ENCODE peak calls at places on chromosomes 4 and X, in nine cellular contexts. J, W, N, C, Y, I, X, V and F are unnamed samples.

GRCh38 chr4:82820689-82821088 is 22.1 kb upstream of the SCD5 start:
- DNase-seq in V (no peak), X (no peak), N (no peak), W (no peak), C (no peak), I (no peak), J (no peak), Y (no peak), F (no peak)

GRCh38 chr4:108173599-108174057 is 4.9 kb upstream of the LEF1 start:
- DNase-seq in C (no peak), X (no peak), V (no peak), N (no peak), W (no peak), J (no peak), Y (no peak), I (no peak), F (no peak)

GRCh38 chr4:106541253-106541652 is 172.7 kb upstream of the GIMD1 start:
- DNase-seq in J (no peak), Y (peak), I (no peak), N (peak), X (peak), C (no peak), V (no peak), W (peak), F (no peak)

GRCh38 chr4:75244325-75244724 is 269.9 kb downstream of the RCHY1 start:
- DNase-seq in V (no peak), Y (no peak), X (no peak), J (no peak), N (no peak), C (no peak), W (no peak), I (no peak), F (no peak)

GRCh38 chrX:103774070-103774642 is 2.5 kb upstream of the PLP1 start:
- DNase-seq in J (no peak), N (peak), I (no peak), X (peak), C (peak), Y (peak), V (peak), W (no peak), F (no peak)

GRCh38 chr4:109928327-109929045 is 15.8 kb downstream of the EGF start:
- DNase-seq in Y (no peak), I (no peak), C (no peak), N (no peak), X (no peak), W (no peak), J (no peak), V (no peak), F (no peak)

GRCh38 chr4:101337688-101338087 is 9.6 kb downstream of the PPP3CA start:
- DNase-seq in C (no peak), J (no peak), W (no peak), Y (peak), V (no peak), X (peak), N (no peak), I (no peak), F (no peak)

GRCh38 chr4:66688674-66689073 is 856.6 kb downstream of the CENPC start:
- DNase-seq in V (no peak), X (no peak), Y (peak), I (no peak), W (no peak), J (no peak), N (peak), C (peak), F (no peak)

GRCh38 chrX:31213941-31214340 is 142.1 kb upstream of the FTHL17 start:
- DNase-seq in W (no peak), C (peak), X (peak), J (peak), I (no peak), V (no peak), Y (peak), N (no peak), F (no peak)

GRCh38 chrX:136627381-136627780 is 20.6 kb upstream of the CD40LG start:
- DNase-seq in W (no peak), I (no peak), N (no peak), Y (no peak), X (no peak), J (no peak), C (no peak), V (no peak), F (no peak)

GRCh38 chrX:2388669-2389068 is 112.1 kb downstream of the DHRSX start:
- DNase-seq in Y (no peak), V (no peak), C (no peak), N (no peak), J (no peak), I (no peak), X (no peak), W (no peak), F (no peak)

GRCh38 chrX:2385224-2385623 is 115.6 kb downstream of the DHRSX start:
- DNase-seq in J (no peak), N (peak), X (peak), V (no peak), Y (peak), I (no peak), W (peak), C (no peak), F (no peak)

GRCh38 chrX:2389324-2389723 is 111.5 kb downstream of the DHRSX start:
- DNase-seq in N (no peak), I (no peak), V (no peak), J (no peak), C (no peak), X (no peak), W (no peak), Y (no peak), F (no peak)

GRCh38 chrX:2390754-2391153 is 110.0 kb downstream of the DHRSX start:
- DNase-seq in Y (no peak), I (no peak), J (no peak), N (no peak), W (no peak), C (no peak), V (no peak), X (no peak), F (no peak)

DNA sequence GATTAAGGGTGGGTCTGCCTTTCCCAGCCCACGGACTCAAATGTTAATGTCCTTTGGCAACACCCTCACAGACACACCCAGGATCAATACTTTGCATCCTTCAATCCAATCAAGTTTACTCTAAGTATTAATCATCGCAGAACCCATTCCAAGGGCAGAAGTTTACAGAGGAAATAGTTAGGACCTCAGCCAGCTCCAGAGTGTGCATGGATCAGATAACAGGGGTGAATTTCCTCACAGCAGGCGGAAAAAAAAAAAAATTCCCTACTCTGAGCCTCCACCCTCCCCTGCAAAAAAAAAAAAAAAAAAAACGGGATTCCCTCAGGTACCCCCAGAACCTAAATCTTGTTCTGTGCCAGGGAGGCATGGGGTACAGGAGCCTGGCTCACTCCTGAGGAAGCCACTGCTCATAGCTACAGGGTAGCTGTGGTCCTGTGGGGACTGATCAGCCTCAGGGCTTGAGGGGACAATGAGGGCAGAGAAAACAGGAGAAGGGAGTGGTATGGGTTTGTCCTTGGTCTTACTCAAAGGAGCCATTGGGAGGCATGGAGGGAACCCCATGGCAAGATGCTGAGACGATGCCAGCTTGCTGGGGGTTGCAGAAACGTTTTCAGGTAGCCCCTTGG is 113.0 kb downstream of the DHRSX start:
- DNase-seq in I (no peak), C (no peak), W (no peak), J (no peak), N (no peak), X (peak), V (no peak), Y (peak), F (no peak)
- TF ChIP-seq CTCF in I (no peak), C (no peak), W (no peak), J (no peak), N (no peak), X (no peak), V (no peak), Y (no peak), F (no peak)

GRCh38 chr4:138555584-138555983 is 313.4 kb upstream of the SLC7A11 start:
- DNase-seq in C (peak), N (no peak), J (no peak), Y (peak), X (peak), V (peak), W (no peak), I (no peak), F (peak)
- TF ChIP-seq CTCF in C (peak), N (peak), J (no peak), Y (peak), X (peak), V (peak), W (peak), I (no peak), F (peak)

GRCh38 chr4:184460495-184461285 is 13.7 kb downstream of the IRF2 start:
- DNase-seq in C (no peak), I (no peak), V (no peak), W (no peak), N (no peak), J (no peak), Y (no peak), X (no peak), F (no peak)
- TF ChIP-seq CTCF in C (peak), I (no peak), V (no peak), W (no peak), N (no peak), J (no peak), Y (no peak), X (no peak), F (no peak)

DNA sequence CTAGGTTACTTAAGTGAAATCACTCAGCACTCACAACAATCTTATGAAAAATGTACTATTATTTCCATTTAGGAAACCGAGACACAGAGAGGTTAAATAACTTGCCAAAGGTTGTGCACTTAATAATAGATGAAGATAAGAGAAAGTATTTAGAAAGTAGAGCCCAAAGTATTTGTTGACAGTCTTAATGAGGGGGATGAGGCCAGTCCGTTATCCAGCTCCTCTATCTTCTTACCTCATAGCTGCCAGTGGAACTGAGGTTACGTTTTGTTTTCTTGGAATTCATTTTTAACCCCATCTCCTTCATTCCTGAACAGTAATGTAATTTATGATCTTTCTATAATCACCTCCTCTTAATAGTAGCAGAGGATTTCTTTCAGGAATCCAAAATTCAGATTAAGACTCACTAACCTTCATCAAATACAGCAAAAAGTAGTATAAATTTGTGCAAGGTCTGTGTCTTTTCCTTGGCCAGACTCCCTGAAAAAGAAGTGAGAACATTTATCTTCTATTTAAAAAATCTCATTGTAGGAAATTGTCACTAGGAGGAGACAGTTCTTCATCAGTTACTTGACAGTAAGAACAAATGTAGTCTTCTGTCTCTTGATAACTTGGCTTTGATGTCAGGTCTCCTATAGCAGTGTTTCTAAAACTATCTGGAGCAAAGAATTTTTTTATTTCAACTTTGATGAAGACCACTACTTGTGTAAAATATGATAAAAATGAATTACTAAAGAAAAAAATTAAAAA is 35.5 kb downstream of the F8 start:
- DNase-seq in I (no peak), Y (no peak), N (no peak), J (no peak), C (peak), X (no peak), V (no peak), W (no peak), F (no peak)
- TF ChIP-seq CTCF in I (no peak), Y (peak), N (no peak), J (peak), C (peak), X (no peak), V (peak), W (no peak), F (no peak)

DNA sequence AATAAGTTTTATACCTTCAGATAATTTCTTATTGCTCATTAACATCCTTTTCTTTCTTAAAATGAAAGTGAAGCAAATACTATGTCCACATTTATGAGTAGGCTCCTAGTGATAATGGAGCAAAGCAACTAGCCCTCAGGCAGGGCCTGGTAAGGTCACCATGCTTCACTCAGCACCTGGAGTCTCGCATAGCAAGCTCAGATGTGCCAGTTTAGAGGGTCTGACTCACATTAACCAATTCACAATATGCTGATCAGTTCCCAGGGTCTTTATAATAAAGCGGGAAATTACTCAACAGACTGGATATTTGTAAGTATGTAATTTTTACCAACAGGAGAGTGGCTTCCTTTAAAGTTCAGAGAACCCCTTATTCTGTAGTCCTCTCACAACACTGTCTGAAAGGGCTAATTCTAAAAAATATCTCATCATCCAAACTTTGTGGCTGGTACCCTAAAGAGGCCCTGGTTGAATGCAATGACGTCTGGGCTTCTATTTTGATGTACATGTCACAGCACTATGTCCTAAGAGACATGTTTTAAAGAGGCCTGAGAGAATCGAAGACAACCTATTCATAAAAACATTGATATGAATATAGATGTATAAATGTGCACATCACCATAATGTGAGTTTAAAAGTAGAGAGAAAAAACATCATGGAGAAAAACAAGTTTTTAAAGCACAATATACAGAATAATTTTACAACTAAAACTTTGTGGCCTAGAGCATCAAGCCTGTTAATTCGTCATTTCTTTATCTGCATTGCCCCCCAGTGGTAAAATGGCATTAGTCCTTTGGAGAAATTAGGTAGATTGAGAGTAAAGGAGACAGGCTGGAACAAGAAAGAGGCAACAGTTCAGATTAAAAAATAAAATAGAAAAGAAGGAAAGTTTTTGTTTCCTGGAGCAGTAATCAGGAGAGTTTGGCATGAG is 44.3 kb downstream of the IL21 start:
- DNase-seq in I (no peak), V (peak), N (peak), C (peak), J (no peak), W (no peak), X (peak), Y (peak), F (peak)
- TF ChIP-seq CTCF in I (no peak), V (peak), N (peak), C (peak), J (peak), W (peak), X (peak), Y (peak), F (peak)

DNA sequence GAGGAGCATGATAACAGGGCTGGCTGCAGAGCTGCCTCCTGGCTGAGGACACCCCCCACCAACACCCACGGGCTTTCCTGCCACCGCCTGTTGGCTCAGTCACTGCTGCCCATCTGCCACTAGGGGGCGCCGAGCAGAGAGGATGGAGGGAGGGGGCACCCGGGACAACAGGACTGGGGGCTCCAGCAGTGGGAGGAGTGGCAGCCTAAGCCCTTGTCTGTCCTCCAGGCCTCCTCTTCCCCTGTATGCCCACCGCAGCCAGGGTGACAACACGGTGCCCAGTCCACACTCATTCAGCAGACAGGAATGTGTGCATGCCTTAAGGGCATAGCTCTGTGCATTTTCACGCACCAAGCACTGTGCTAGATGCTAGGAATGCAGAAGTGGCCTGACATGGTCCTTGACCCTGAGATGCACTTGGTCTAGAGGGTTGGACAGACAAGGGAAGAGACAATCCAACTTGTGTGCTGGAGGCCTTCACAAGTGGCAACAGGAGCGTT is 149.9 kb downstream of the AMMECR1 start:
- DNase-seq in C (peak), Y (peak), J (no peak), N (no peak), W (no peak), I (peak), X (no peak), V (no peak), F (peak)
- TF ChIP-seq CTCF in C (peak), Y (peak), J (peak), N (peak), W (peak), I (peak), X (peak), V (peak), F (peak)

GRCh38 chr4:6924361-6924779 is 14.7 kb downstream of the TBC1D14 start:
- DNase-seq in X (no peak), I (no peak), V (no peak), N (no peak), C (no peak), J (no peak), Y (no peak), W (no peak), F (no peak)
- TF ChIP-seq CTCF in X (no peak), I (no peak), V (no peak), N (no peak), C (no peak), J (no peak), Y (no peak), W (no peak), F (no peak)

DNA sequence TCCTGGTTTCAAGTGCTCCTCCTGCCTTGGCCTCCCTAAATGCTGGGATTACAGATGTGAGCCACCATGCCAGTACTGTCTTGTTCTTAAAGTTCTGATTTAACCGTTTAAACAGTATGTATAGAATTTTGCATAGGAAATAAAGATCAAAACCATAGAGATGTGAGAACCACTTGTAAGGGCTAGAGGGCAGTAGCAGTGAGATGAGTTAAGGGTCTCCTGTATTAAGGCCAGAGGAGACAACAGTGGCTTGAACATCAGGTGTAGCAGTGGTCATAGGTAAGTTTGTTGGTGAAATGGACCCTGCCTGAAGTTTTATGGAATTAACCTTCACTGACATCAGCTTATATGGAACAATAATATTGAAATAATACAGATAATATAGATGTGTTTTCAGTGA is 155.7 kb downstream of the SLC4A4 start:
- DNase-seq in W (no peak), Y (no peak), J (no peak), X (no peak), N (no peak), C (no peak), I (no peak), V (no peak), F (no peak)
- TF ChIP-seq CTCF in W (peak), Y (no peak), J (no peak), X (peak), N (no peak), C (peak), I (no peak), V (no peak), F (no peak)

GRCh38 chr4:78864405-78865024 is 74.7 kb downstream of the PAQR3 start:
- DNase-seq in Y (peak), W (peak), N (peak), J (peak), C (peak), X (peak), I (no peak), V (peak), F (no peak)
- TF ChIP-seq CTCF in Y (peak), W (peak), N (peak), J (peak), C (peak), X (peak), I (peak), V (peak), F (peak)